ENCODE peak calls at places on chromosomes 11 and 22, in ten cellular contexts. B is colonic mucosa; Z is foreskin fibroblast; K is pancreas; R is aorta; V is SK-N-MC; A is mammary epithelial cell; P is lower leg skin; S is CD4-positive, CD25-positive, alpha-beta regulatory T cell; I is CD8-positive, alpha-beta memory T cell. U is an unnamed sample.

GRCh38 chr22:30116362-30117117 is 36.3 kb downstream of the HORMAD2 start:
- DNase-seq in B (no peak), Z (peak), K (no peak), R (no peak), V (no peak), A (peak), P (no peak), S (no peak), I (no peak), U (no peak)

GRCh38 chr22:48635825-48636224 is 1191.8 kb downstream of the BRD1 start:
- DNase-seq in B (no peak), Z (no peak), K (no peak), R (no peak), V (no peak), A (no peak), P (no peak), S (peak), I (no peak), U (peak)

GRCh38 chr22:47386812-47387510 is 624.5 kb downstream of the TBC1D22A start:
- DNase-seq in B (no peak), Z (no peak), K (no peak), R (peak), V (no peak), A (no peak), P (no peak), S (no peak), I (no peak), U (no peak)

GRCh38 chr22:31812977-31813605 is 59.3 kb downstream of the DEPDC5 start:
- DNase-seq in B (no peak), Z (no peak), K (no peak), R (no peak), V (no peak), A (no peak), P (no peak), S (no peak), I (no peak), U (no peak)

GRCh38 chr22:22882033-22882717 is 5.4 kb upstream of the IGLL5 start:
- DNase-seq in B (peak), Z (no peak), K (no peak), R (no peak), V (no peak), A (peak), P (no peak), S (peak), I (no peak), U (no peak)

GRCh38 chr22:22746963-22747933 is 102.8 kb downstream of the GGTLC2 start:
- DNase-seq in B (no peak), Z (no peak), K (no peak), R (no peak), V (no peak), A (no peak), P (no peak), S (no peak), I (no peak), U (no peak)

GRCh38 chr11:77146261-77147035 is 18.4 kb downstream of the MYO7A start:
- DNase-seq in B (no peak), Z (no peak), K (no peak), R (no peak), V (no peak), A (no peak), P (no peak), S (no peak), I (no peak), U (no peak)

GRCh38 chr11:65952052-65952521 is 6.8 kb downstream of the TSGA10IP start:
- DNase-seq in B (no peak), Z (no peak), K (no peak), R (no peak), V (no peak), A (no peak), P (no peak), S (no peak), I (no peak), U (no peak)

GRCh38 chr22:30234786-30235470 is 11.6 kb downstream of the LIF start:
- DNase-seq in B (no peak), Z (peak), K (no peak), R (no peak), V (no peak), A (no peak), P (no peak), S (no peak), I (no peak), U (no peak)

GRCh38 chr11:78228467-78228866 is 39.7 kb downstream of the USP35 start:
- DNase-seq in B (peak), Z (peak), K (no peak), R (no peak), V (no peak), A (peak), P (no peak), S (peak), I (no peak), U (peak)

GRCh38 chr11:73230931-73231330 is 12.8 kb downstream of the P2RY2 start:
- DNase-seq in B (no peak), Z (no peak), K (no peak), R (no peak), V (no peak), A (no peak), P (no peak), S (no peak), I (no peak), U (no peak)

GRCh38 chr11:16561150-16561549 is 177.3 kb upstream of the C11orf58 start:
- DNase-seq in B (no peak), Z (no peak), K (no peak), R (no peak), V (no peak), A (no peak), P (no peak), S (no peak), I (no peak), U (no peak)

GRCh38 chr22:40597541-40598453 is 38.7 kb downstream of the MRTFA start:
- DNase-seq in B (no peak), Z (peak), K (no peak), R (no peak), V (no peak), A (peak), P (no peak), S (no peak), I (no peak), U (no peak)

GRCh38 chr22:44188316-44188715 is 7.6 kb downstream of the PARVG start:
- DNase-seq in B (no peak), Z (no peak), K (no peak), R (no peak), V (no peak), A (no peak), P (no peak), S (no peak), I (no peak), U (no peak)

GRCh38 chr11:40129276-40129675 is 1330.2 kb downstream of the LRRC4C start:
- DNase-seq in B (no peak), Z (no peak), K (no peak), R (no peak), V (peak), A (no peak), P (no peak), S (no peak), I (no peak), U (peak)

GRCh38 chr11:125319649-125320048 is 155.1 kb downstream of the PKNOX2 start:
- DNase-seq in B (no peak), Z (no peak), K (no peak), R (no peak), V (no peak), A (no peak), P (no peak), S (no peak), I (no peak), U (no peak)

GRCh38 chr22:45599836-45600577 is 71.6 kb upstream of the ATXN10 start:
- DNase-seq in B (peak), Z (no peak), K (no peak), R (no peak), V (no peak), A (no peak), P (no peak), S (no peak), I (no peak), U (no peak)

GRCh38 chr22:43244803-43245527 is 58.0 kb upstream of the TTLL12 start:
- DNase-seq in B (no peak), Z (no peak), K (no peak), R (no peak), V (no peak), A (no peak), P (no peak), S (no peak), I (no peak), U (no peak)

GRCh38 chr11:1233351-1234053 is 10.6 kb downstream of the MUC5B start:
- DNase-seq in B (peak), Z (no peak), K (peak), R (peak), V (no peak), A (no peak), P (no peak), S (no peak), I (peak), U (no peak)

GRCh38 chr11:43579171-43579918 is 101.2 kb upstream of the HSD17B12 start:
- DNase-seq in B (no peak), Z (peak), K (no peak), R (no peak), V (no peak), A (peak), P (no peak), S (peak), I (no peak), U (peak)

GRCh38 chr22:46319319-46319718 is 16.2 kb upstream of the TRMU start:
- DNase-seq in B (no peak), Z (no peak), K (no peak), R (no peak), V (no peak), A (no peak), P (no peak), S (no peak), I (no peak), U (no peak)

GRCh38 chr11:64687204-64687603 is 35.8 kb downstream of the NRXN2 start:
- DNase-seq in B (no peak), Z (no peak), K (peak), R (peak), V (no peak), A (no peak), P (no peak), S (no peak), I (no peak), U (no peak)

GRCh38 chr11:67421421-67422031 is 6.0 kb downstream of the CARNS1 start:
- DNase-seq in B (no peak), Z (no peak), K (no peak), R (no peak), V (no peak), A (no peak), P (no peak), S (no peak), I (no peak), U (no peak)

GRCh38 chr22:48052621-48052890 is 1290.1 kb downstream of the TBC1D22A start:
- DNase-seq in B (no peak), Z (no peak), K (no peak), R (no peak), V (no peak), A (no peak), P (no peak), S (no peak), I (no peak), U (no peak)

GRCh38 chr11:17036666-17037658 is 22.7 kb upstream of the PLEKHA7 start:
- DNase-seq in B (peak), Z (no peak), K (no peak), R (no peak), V (no peak), A (no peak), P (no peak), S (peak), I (no peak), U (no peak)

GRCh38 chr11:10381730-10382129 is 73.3 kb upstream of the AMPD3 start:
- DNase-seq in B (no peak), Z (peak), K (no peak), R (no peak), V (no peak), A (no peak), P (no peak), S (no peak), I (no peak), U (no peak)

GRCh38 chr11:47410404-47411264 is 2.2 kb downstream of the SLC39A13 start:
- DNase-seq in B (no peak), Z (no peak), K (peak), R (no peak), V (no peak), A (no peak), P (no peak), S (no peak), I (no peak), U (no peak)

GRCh38 chr11:47408598-47409439 is 429 bp downstream of the SLC39A13 start:
- DNase-seq in B (peak), Z (peak), K (peak), R (peak), V (no peak), A (peak), P (no peak), S (peak), I (peak), U (no peak)

GRCh38 chr11:47412152-47412746 is 3.9 kb downstream of the SLC39A13 start:
- DNase-seq in B (peak), Z (peak), K (peak), R (peak), V (no peak), A (no peak), P (no peak), S (peak), I (peak), U (no peak)

GRCh38 chr11:47407746-47408590 is at the start of gene SLC39A13:
- DNase-seq in B (peak), Z (peak), K (peak), R (peak), V (peak), A (peak), P (peak), S (peak), I (peak), U (peak)

GRCh38 chr11:47409440-47410403 is 1.3 kb downstream of the SLC39A13 start:
- DNase-seq in B (no peak), Z (peak), K (peak), R (no peak), V (no peak), A (peak), P (no peak), S (no peak), I (no peak), U (no peak)
- H3K4me3 ChIP-seq in B (peak), Z (peak), K (peak), R (peak), V (peak), A (peak), P (no peak), S (no peak), I (peak), U (peak)

GRCh38 chr11:61684870-61685610 is 4.8 kb downstream of the DAGLA start:
- DNase-seq in B (no peak), Z (no peak), K (no peak), R (no peak), V (no peak), A (no peak), P (no peak), S (no peak), I (no peak), U (no peak)
- H3K4me3 ChIP-seq in B (no peak), Z (no peak), K (no peak), R (no peak), V (peak), A (no peak), P (no peak), S (no peak), I (no peak), U (no peak)

DNA sequence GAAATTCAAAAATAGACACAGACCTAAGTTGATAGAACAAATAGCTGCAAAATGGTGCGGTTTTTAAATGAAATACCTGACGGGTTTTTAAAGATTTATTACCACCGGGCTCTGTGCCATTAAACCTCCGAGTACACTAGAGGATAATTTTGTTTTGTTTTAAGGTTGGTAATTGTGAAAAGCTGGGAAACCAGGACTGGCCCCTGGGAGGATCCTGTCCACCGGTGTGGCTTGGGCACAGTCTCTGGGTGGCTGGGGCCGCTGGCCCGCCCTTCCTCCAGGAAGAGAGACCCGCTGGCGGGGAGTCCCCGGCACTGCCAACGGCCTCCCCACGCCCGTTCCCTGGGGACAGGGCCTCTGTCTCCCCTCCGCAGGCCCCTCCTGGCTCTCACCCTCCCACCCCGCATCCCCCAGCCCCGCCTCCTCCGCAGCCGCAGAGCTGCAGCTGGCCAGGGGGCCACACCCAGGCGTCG is 13.8 kb downstream of the KCNJ5 start:
- DNase-seq in B (peak), Z (peak), K (no peak), R (peak), V (no peak), A (peak), P (no peak), S (no peak), I (no peak), U (no peak)
- H3K4me3 ChIP-seq in B (peak), Z (peak), K (peak), R (peak), V (peak), A (peak), P (peak), S (no peak), I (peak), U (peak)

GRCh38 chr11:12112150-12112520 is 1.7 kb downstream of the MICAL2 start:
- DNase-seq in B (no peak), Z (no peak), K (no peak), R (peak), V (no peak), A (peak), P (no peak), S (no peak), I (no peak), U (no peak)
- H3K4me3 ChIP-seq in B (peak), Z (peak), K (no peak), R (peak), V (no peak), A (peak), P (no peak), S (no peak), I (no peak), U (no peak)

GRCh38 chr11:2950825-2951224 is 21.6 kb upstream of the PHLDA2 start:
- DNase-seq in B (no peak), Z (no peak), K (no peak), R (no peak), V (no peak), A (no peak), P (no peak), S (no peak), I (no peak), U (no peak)

GRCh38 chr11:2951235-2952110 is 22.3 kb upstream of the PHLDA2 start:
- DNase-seq in B (no peak), Z (peak), K (no peak), R (no peak), V (no peak), A (peak), P (no peak), S (no peak), I (no peak), U (no peak)

GRCh38 chr11:2955896-2956476 is 26.8 kb upstream of the PHLDA2 start:
- DNase-seq in B (no peak), Z (no peak), K (no peak), R (no peak), V (no peak), A (no peak), P (no peak), S (no peak), I (no peak), U (no peak)

GRCh38 chr11:2949920-2950319 is 20.7 kb upstream of the PHLDA2 start:
- DNase-seq in B (no peak), Z (no peak), K (no peak), R (no peak), V (no peak), A (no peak), P (no peak), S (no peak), I (no peak), U (no peak)

DNA sequence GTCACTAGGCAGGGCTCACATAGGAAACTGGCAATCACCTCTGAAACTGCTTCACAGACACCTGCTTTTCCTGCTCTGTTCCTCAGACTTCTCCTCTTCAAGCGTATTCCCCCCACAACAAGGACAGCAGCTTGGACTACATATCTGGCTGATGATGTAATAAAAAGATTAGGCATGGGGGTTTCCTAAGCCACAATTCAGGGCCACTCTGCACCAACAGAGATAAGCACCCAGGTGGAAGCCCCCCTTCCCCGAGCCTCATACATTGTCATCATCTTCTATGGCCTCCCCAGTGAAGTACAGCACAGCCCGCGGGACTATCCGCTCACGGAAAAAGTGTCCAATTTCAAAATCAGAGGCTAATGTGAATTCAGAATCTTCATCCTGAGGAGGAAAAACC is 25.0 kb upstream of the PHLDA2 start:
- DNase-seq in B (no peak), Z (no peak), K (no peak), R (no peak), V (no peak), A (no peak), P (no peak), S (no peak), I (no peak), U (no peak)
- H3K4me3 ChIP-seq in B (no peak), Z (no peak), K (no peak), R (no peak), V (no peak), A (no peak), P (no peak), S (no peak), I (no peak), U (no peak)

GRCh38 chr22:26893711-26894110 is 236.3 kb downstream of the MIAT start:
- DNase-seq in B (no peak), Z (no peak), K (no peak), R (no peak), V (no peak), A (no peak), P (no peak), S (no peak), I (no peak), U (no peak)
- H3K4me3 ChIP-seq in B (no peak), Z (no peak), K (no peak), R (no peak), V (no peak), A (no peak), P (no peak), S (no peak), I (no peak), U (no peak)

GRCh38 chr11:3835752-3836151 is 5.0 kb downstream of the RHOG start:
- DNase-seq in B (no peak), Z (no peak), K (no peak), R (peak), V (no peak), A (no peak), P (no peak), S (no peak), I (no peak), U (no peak)

GRCh38 chr11:3833461-3833860 is 7.3 kb downstream of the RHOG start:
- DNase-seq in B (no peak), Z (no peak), K (no peak), R (no peak), V (no peak), A (no peak), P (no peak), S (no peak), I (no peak), U (no peak)

GRCh38 chr11:3835100-3835485 is 5.7 kb downstream of the RHOG start:
- DNase-seq in B (no peak), Z (peak), K (no peak), R (peak), V (no peak), A (no peak), P (no peak), S (no peak), I (no peak), U (no peak)

GRCh38 chr11:3832816-3833215 is 7.9 kb downstream of the RHOG start:
- DNase-seq in B (no peak), Z (no peak), K (no peak), R (no peak), V (no peak), A (no peak), P (no peak), S (no peak), I (no peak), U (no peak)

DNA sequence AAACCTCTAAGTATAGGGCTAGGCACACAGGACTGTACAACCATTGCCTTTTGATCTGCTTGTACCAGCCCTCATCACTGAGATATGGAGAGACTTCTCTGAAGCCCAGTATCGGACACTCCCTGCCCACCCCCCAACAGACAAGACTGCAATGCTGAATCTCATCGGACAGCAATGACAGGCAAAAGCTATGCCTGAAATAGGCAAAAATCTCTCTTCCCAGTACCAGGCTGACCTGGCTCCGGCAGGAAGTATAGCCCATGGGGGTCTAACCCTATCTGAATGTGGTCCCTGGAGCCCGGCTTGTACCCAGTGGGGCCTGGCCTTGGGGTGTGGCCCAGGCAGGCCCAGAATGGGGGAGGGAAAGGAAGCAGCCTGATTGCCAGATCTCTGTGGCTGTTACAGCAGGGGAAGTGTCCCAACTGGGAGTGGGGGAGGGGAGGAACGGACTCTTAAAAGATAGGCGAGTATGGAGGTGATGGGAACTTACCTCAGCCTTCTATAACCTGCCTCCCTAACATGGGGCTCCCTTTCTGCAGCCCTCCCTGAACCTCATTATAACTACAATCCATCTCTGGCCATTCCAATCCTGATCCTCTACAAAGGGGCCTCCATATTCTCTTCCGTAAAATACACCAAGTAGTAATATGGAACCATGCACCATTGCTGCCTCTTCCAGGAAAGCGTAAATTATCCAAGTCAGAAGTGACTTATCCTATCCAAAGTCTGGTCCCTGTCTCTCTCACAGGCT is 6.2 kb downstream of the RHOG start:
- DNase-seq in B (peak), Z (no peak), K (no peak), R (peak), V (no peak), A (no peak), P (no peak), S (peak), I (no peak), U (no peak)
- H3K4me3 ChIP-seq in B (no peak), Z (no peak), K (no peak), R (no peak), V (no peak), A (no peak), P (no peak), S (peak), I (peak), U (no peak)

GRCh38 chr11:6260207-6260726 is 629 bp downstream of the CCKBR start:
- DNase-seq in B (no peak), Z (no peak), K (no peak), R (no peak), V (no peak), A (no peak), P (no peak), S (no peak), I (no peak), U (no peak)
- H3K4me3 ChIP-seq in B (no peak), Z (no peak), K (no peak), R (no peak), V (no peak), A (no peak), P (no peak), S (no peak), I (no peak), U (no peak)

U was measured in Jurkat, Clone E6-1.